ENCODE peak calls at places on chromosomes 1 and 21, in five cellular contexts. One of them, this sample, is unnamed.

GRCh38 chr1:9361630-9362256 is 69.0 kb downstream of the SPSB1 start:
- DNase-seq in right atrium auricular region: no peak
- DNase-seq in cardiac fibroblast: no peak
- DNase-seq in left ventricle myocardium inferior: no peak
- DNase-seq in activated CD8-positive, alpha-beta T cell treated with anti-CD3 and anti-CD28 coated beads for 36 hours: no peak
- DNase-seq in this sample: no peak

GRCh38 chr21:24941316-24942185 is 665.7 kb downstream of the MRPL39 start:
- DNase-seq in right atrium auricular region: no peak
- DNase-seq in cardiac fibroblast: no peak
- DNase-seq in left ventricle myocardium inferior: no peak
- DNase-seq in activated CD8-positive, alpha-beta T cell treated with anti-CD3 and anti-CD28 coated beads for 36 hours: no peak
- DNase-seq in this sample: no peak

GRCh38 chr1:115239148-115239820 is 98.8 kb downstream of the NGF start:
- DNase-seq in right atrium auricular region: no peak
- DNase-seq in cardiac fibroblast: peak; percentile 56
- DNase-seq in left ventricle myocardium inferior: no peak
- DNase-seq in activated CD8-positive, alpha-beta T cell treated with anti-CD3 and anti-CD28 coated beads for 36 hours: no peak
- DNase-seq in this sample: no peak

GRCh38 chr1:234531181-234532132 is 52.5 kb upstream of the TARBP1 start:
- DNase-seq in right atrium auricular region: peak; percentile 96
- DNase-seq in cardiac fibroblast: peak; percentile 98
- DNase-seq in left ventricle myocardium inferior: peak; percentile 70
- DNase-seq in activated CD8-positive, alpha-beta T cell treated with anti-CD3 and anti-CD28 coated beads for 36 hours: no peak
- DNase-seq in this sample: no peak

GRCh38 chr1:117447661-117448060 is 80.4 kb downstream of the MAN1A2 start:
- DNase-seq in right atrium auricular region: no peak
- DNase-seq in cardiac fibroblast: peak; percentile 3
- DNase-seq in left ventricle myocardium inferior: no peak
- DNase-seq in activated CD8-positive, alpha-beta T cell treated with anti-CD3 and anti-CD28 coated beads for 36 hours: no peak
- DNase-seq in this sample: no peak

GRCh38 chr1:62912028-62912638 is 128.2 kb downstream of the ATG4C start:
- DNase-seq in right atrium auricular region: no peak
- DNase-seq in cardiac fibroblast: peak; percentile 38
- DNase-seq in left ventricle myocardium inferior: no peak
- DNase-seq in activated CD8-positive, alpha-beta T cell treated with anti-CD3 and anti-CD28 coated beads for 36 hours: no peak
- DNase-seq in this sample: no peak

GRCh38 chr1:89257036-89257435 is 15.6 kb downstream of the GBP5 start:
- DNase-seq in right atrium auricular region: no peak
- DNase-seq in cardiac fibroblast: no peak
- DNase-seq in left ventricle myocardium inferior: no peak
- DNase-seq in activated CD8-positive, alpha-beta T cell treated with anti-CD3 and anti-CD28 coated beads for 36 hours: peak; percentile 64
- DNase-seq in this sample: no peak

GRCh38 chr1:241716915-241717651 is 65.0 kb downstream of the WDR64 start:
- DNase-seq in right atrium auricular region: no peak
- DNase-seq in cardiac fibroblast: no peak
- DNase-seq in left ventricle myocardium inferior: no peak
- DNase-seq in activated CD8-positive, alpha-beta T cell treated with anti-CD3 and anti-CD28 coated beads for 36 hours: peak; percentile 58
- DNase-seq in this sample: no peak

GRCh38 chr21:16741228-16741665 is 771.6 kb upstream of the CXADR start:
- DNase-seq in right atrium auricular region: no peak
- DNase-seq in cardiac fibroblast: peak; percentile 73
- DNase-seq in left ventricle myocardium inferior: peak; percentile 37
- DNase-seq in activated CD8-positive, alpha-beta T cell treated with anti-CD3 and anti-CD28 coated beads for 36 hours: no peak
- DNase-seq in this sample: no peak

GRCh38 chr1:169892819-169893644 is 664 bp downstream of the SCYL3 start:
- DNase-seq in right atrium auricular region: no peak
- DNase-seq in cardiac fibroblast: peak; percentile 49
- DNase-seq in left ventricle myocardium inferior: peak; percentile 39
- DNase-seq in activated CD8-positive, alpha-beta T cell treated with anti-CD3 and anti-CD28 coated beads for 36 hours: peak; percentile 39
- DNase-seq in this sample: peak; percentile 32

GRCh38 chr1:101293461-101294045 is 56.7 kb downstream of the S1PR1 start:
- DNase-seq in right atrium auricular region: no peak
- DNase-seq in cardiac fibroblast: peak; percentile 12
- DNase-seq in left ventricle myocardium inferior: no peak
- DNase-seq in activated CD8-positive, alpha-beta T cell treated with anti-CD3 and anti-CD28 coated beads for 36 hours: peak; percentile 88
- DNase-seq in this sample: no peak

GRCh38 chr1:31101147-31101502 is 35.6 kb upstream of the PUM1 start:
- DNase-seq in right atrium auricular region: no peak
- DNase-seq in cardiac fibroblast: peak; percentile 80
- DNase-seq in left ventricle myocardium inferior: no peak
- DNase-seq in activated CD8-positive, alpha-beta T cell treated with anti-CD3 and anti-CD28 coated beads for 36 hours: no peak
- DNase-seq in this sample: no peak

GRCh38 chr1:205273551-205273982 is 45.8 kb downstream of the TMCC2 start:
- DNase-seq in right atrium auricular region: peak; percentile 85
- DNase-seq in cardiac fibroblast: peak; percentile 81
- DNase-seq in left ventricle myocardium inferior: peak; percentile 83
- DNase-seq in activated CD8-positive, alpha-beta T cell treated with anti-CD3 and anti-CD28 coated beads for 36 hours: peak; percentile 92
- DNase-seq in this sample: peak; percentile 91

GRCh38 chr21:36847189-36847588 is 119.3 kb downstream of the HLCS start:
- DNase-seq in right atrium auricular region: no peak
- DNase-seq in cardiac fibroblast: peak; percentile 69
- DNase-seq in left ventricle myocardium inferior: no peak
- DNase-seq in activated CD8-positive, alpha-beta T cell treated with anti-CD3 and anti-CD28 coated beads for 36 hours: no peak
- DNase-seq in this sample: no peak

GRCh38 chr1:10724052-10724494 is 72.4 kb downstream of the CASZ1 start:
- DNase-seq in right atrium auricular region: peak; percentile 72
- DNase-seq in cardiac fibroblast: peak; percentile 71
- DNase-seq in left ventricle myocardium inferior: peak; percentile 63
- DNase-seq in activated CD8-positive, alpha-beta T cell treated with anti-CD3 and anti-CD28 coated beads for 36 hours: no peak
- DNase-seq in this sample: no peak

GRCh38 chr1:117036018-117036421 is 24.1 kb upstream of the TTF2 start:
- DNase-seq in right atrium auricular region: no peak
- DNase-seq in cardiac fibroblast: peak; percentile 36
- DNase-seq in left ventricle myocardium inferior: no peak
- DNase-seq in activated CD8-positive, alpha-beta T cell treated with anti-CD3 and anti-CD28 coated beads for 36 hours: no peak
- DNase-seq in this sample: no peak

GRCh38 chr1:212782422-212783154 is 9.0 kb downstream of the NSL1 start:
- DNase-seq in right atrium auricular region: no peak
- DNase-seq in cardiac fibroblast: peak; percentile 54
- DNase-seq in left ventricle myocardium inferior: no peak
- DNase-seq in activated CD8-positive, alpha-beta T cell treated with anti-CD3 and anti-CD28 coated beads for 36 hours: no peak
- DNase-seq in this sample: no peak

GRCh38 chr1:27668121-27668807 is 3.7 kb downstream of the IFI6 start:
- DNase-seq in right atrium auricular region: no peak
- DNase-seq in cardiac fibroblast: no peak
- DNase-seq in left ventricle myocardium inferior: no peak
- DNase-seq in activated CD8-positive, alpha-beta T cell treated with anti-CD3 and anti-CD28 coated beads for 36 hours: no peak
- DNase-seq in this sample: no peak

DNA sequence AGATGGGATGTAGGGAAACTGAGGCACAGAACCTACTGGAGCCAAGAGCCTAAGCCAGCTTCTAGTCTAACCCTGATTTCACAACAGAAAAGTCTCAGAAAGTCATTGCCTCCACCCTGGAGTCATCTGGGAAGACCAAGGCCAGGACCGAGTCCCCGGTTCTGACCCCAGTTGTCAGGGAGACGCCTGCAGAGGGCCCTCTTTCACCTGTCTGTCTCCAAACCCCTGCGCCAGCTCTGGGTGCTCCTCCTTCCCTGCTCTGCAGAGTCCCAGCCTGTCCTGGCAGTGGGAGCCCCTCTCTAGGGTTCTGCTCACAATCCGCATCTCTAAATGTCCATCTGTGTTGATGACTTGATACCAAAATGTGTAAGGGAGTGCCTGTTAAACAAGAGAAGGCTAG is 149.7 kb downstream of the PGBD5 start:
- DNase-seq in right atrium auricular region: no peak
- DNase-seq in cardiac fibroblast: no peak
- DNase-seq in left ventricle myocardium inferior: no peak
- DNase-seq in activated CD8-positive, alpha-beta T cell treated with anti-CD3 and anti-CD28 coated beads for 36 hours: no peak
- DNase-seq in this sample: no peak
- TF ChIP-seq CTCF in right atrium auricular region: no peak
- TF ChIP-seq CTCF in cardiac fibroblast: no peak
- TF ChIP-seq CTCF in left ventricle myocardium inferior: no peak
- TF ChIP-seq CTCF in activated CD8-positive, alpha-beta T cell treated with anti-CD3 and anti-CD28 coated beads for 36 hours: no peak
- TF ChIP-seq CTCF in this sample: no peak

DNA sequence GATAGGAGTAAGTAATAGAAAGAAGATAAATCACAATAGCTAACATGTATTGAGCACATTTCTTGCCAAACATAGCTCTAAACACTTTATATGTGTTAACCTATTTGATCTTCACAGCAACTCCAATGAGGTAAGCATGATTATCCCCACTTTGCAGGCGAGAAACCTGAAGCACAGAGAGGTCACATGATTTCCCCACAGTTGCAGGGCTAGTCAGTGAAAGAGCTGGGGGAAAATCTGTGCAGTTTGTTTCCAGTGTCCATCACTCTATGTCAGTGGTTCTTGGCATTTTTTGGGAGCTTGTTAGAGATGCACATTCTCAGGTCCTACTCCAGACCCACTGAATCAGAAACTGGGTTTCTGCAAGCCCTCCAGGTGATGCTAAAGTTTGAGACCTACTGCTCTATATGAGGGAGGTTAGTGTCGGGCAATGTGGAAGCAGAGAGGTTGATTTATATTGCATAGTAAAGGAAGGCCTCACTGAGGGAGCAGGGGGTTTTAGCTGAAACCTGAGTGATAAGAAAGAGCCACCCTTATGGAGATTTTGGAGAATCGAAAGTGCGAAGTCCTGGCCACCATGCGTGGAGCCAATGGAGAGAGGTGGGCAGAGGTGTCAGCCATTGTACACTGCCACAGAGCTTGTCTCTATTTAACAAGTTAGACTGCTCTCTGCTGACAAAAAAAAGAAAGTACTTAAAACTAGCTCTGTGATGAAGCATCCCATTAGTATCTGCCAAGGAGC is 20.9 kb downstream of the MCOLN3 start:
- DNase-seq in right atrium auricular region: no peak
- DNase-seq in cardiac fibroblast: peak; percentile 66
- DNase-seq in left ventricle myocardium inferior: no peak
- DNase-seq in activated CD8-positive, alpha-beta T cell treated with anti-CD3 and anti-CD28 coated beads for 36 hours: peak; percentile 42
- DNase-seq in this sample: no peak
- TF ChIP-seq CTCF in right atrium auricular region: no peak
- TF ChIP-seq CTCF in cardiac fibroblast: no peak
- TF ChIP-seq CTCF in left ventricle myocardium inferior: no peak
- TF ChIP-seq CTCF in activated CD8-positive, alpha-beta T cell treated with anti-CD3 and anti-CD28 coated beads for 36 hours: peak; percentile 26
- TF ChIP-seq CTCF in this sample: no peak

DNA sequence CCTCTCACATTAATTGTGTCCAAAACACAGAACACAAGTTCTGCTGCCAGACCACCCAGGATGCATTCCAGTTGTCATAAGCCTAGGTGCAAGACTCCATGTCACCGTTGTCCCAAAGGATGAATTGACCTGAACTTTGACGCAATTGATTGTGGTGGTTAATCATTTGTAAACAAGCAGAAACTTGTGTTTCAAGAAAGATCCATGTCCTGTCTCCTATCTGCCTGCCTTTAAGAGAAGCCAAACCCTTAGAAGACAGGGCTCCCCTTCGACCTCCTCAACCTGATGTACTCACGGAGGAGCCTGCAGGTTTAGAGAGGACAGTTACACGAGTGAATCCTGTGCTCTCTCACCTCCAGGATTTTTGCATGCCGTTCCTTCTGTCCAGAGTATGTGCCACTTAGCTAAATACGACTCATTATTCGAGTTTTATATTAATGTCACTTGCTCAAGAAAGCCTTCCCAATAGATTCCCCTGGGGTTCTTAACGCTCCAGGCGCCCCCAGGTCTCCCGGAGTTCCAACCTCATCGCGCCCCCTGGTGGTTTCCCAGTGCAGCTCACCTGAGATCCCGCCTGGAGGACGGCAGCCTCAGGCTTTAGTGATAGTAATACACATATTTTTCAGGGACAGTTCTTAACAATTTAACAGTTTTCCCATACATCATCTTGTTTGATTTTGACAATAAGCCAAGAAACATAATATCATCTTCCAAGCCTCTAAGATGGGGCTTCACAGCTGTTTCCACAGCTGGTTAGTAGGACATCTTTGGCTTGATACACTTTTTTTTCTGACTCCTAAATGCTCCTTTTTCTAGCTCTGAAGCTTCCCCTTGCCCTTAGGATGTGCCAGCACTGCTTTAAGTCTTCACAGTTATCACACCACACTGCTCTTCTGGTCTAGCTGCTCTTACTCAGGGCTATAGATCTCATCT is 2.4 kb upstream of the C8B start:
- DNase-seq in right atrium auricular region: no peak
- DNase-seq in cardiac fibroblast: peak; percentile 54
- DNase-seq in left ventricle myocardium inferior: no peak
- DNase-seq in activated CD8-positive, alpha-beta T cell treated with anti-CD3 and anti-CD28 coated beads for 36 hours: peak; percentile 3
- DNase-seq in this sample: peak; percentile 54
- TF ChIP-seq CTCF in right atrium auricular region: no peak
- TF ChIP-seq CTCF in cardiac fibroblast: peak; percentile 66
- TF ChIP-seq CTCF in left ventricle myocardium inferior: peak; percentile 55
- TF ChIP-seq CTCF in activated CD8-positive, alpha-beta T cell treated with anti-CD3 and anti-CD28 coated beads for 36 hours: peak; percentile 34
- TF ChIP-seq CTCF in this sample: peak; percentile 69

GRCh38 chr1:158798531-158798930 is 17.5 kb upstream of the OR6N2 start:
- DNase-seq in right atrium auricular region: no peak
- DNase-seq in cardiac fibroblast: peak; percentile 4
- DNase-seq in left ventricle myocardium inferior: no peak
- DNase-seq in activated CD8-positive, alpha-beta T cell treated with anti-CD3 and anti-CD28 coated beads for 36 hours: no peak
- DNase-seq in this sample: no peak
- TF ChIP-seq CTCF in right atrium auricular region: no peak
- TF ChIP-seq CTCF in cardiac fibroblast: no peak
- TF ChIP-seq CTCF in left ventricle myocardium inferior: no peak
- TF ChIP-seq CTCF in activated CD8-positive, alpha-beta T cell treated with anti-CD3 and anti-CD28 coated beads for 36 hours: no peak
- TF ChIP-seq CTCF in this sample: peak; percentile 32

DNA sequence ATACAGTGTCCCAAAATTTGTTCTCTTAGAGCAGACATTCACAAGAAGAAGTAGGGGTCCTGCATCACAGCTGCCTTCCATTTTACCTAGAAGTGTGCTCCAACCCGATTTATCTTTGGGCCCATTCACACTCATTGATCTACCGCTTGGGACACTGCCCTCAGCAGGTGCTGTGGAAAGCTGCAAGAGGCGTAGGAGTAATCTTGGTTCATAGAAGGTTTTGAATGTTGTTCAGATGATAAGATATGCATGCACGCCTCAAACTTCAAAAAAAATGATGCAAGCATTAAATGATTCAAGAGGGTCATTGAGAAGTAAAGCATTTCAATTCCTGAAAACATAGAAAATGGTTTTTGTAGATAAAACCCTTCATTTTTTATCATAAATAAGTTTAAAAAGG is 18.6 kb upstream of the C1orf105 start:
- DNase-seq in right atrium auricular region: no peak
- DNase-seq in cardiac fibroblast: no peak
- DNase-seq in left ventricle myocardium inferior: no peak
- DNase-seq in activated CD8-positive, alpha-beta T cell treated with anti-CD3 and anti-CD28 coated beads for 36 hours: no peak
- DNase-seq in this sample: no peak
- TF ChIP-seq CTCF in right atrium auricular region: no peak
- TF ChIP-seq CTCF in cardiac fibroblast: peak; percentile 18
- TF ChIP-seq CTCF in left ventricle myocardium inferior: no peak
- TF ChIP-seq CTCF in activated CD8-positive, alpha-beta T cell treated with anti-CD3 and anti-CD28 coated beads for 36 hours: no peak
- TF ChIP-seq CTCF in this sample: peak; percentile 45

GRCh38 chr1:157994081-157994581 is 686 bp downstream of the KIRREL1 start:
- DNase-seq in right atrium auricular region: no peak
- DNase-seq in cardiac fibroblast: no peak
- DNase-seq in left ventricle myocardium inferior: no peak
- DNase-seq in activated CD8-positive, alpha-beta T cell treated with anti-CD3 and anti-CD28 coated beads for 36 hours: no peak
- DNase-seq in this sample: no peak
- TF ChIP-seq CTCF in right atrium auricular region: no peak
- TF ChIP-seq CTCF in cardiac fibroblast: peak; percentile 36
- TF ChIP-seq CTCF in left ventricle myocardium inferior: peak; percentile 21
- TF ChIP-seq CTCF in activated CD8-positive, alpha-beta T cell treated with anti-CD3 and anti-CD28 coated beads for 36 hours: no peak
- TF ChIP-seq CTCF in this sample: peak; percentile 21

This sample was measured in neural crest cell.